ENCODE peak calls at places on chromosomes 3 and 15, in five cellular contexts. U is sigmoid colon, H is NB4, K is HepG2, E is testis. N is an unnamed sample.
A peak's percentile ranks its signal among the peaks of the same experiment; 100 is the strongest.

GRCh38 chr3:57557088-57557537 is 1.0 kb downstream of the PDE12 start:
- DNase-seq in H (peak; percentile 73), U (no peak), K (peak; percentile 46), E (peak; percentile 33), N (no peak)

GRCh38 chr15:85743392-85744045 is 51.2 kb downstream of the KLHL25 start:
- DNase-seq in E (peak; percentile 9), U (peak; percentile 40), K (no peak), H (no peak), N (no peak)

GRCh38 chr3:48403533-48404439 is 26.1 kb downstream of the PLXNB1 start:
- DNase-seq in H (no peak), E (no peak), K (no peak), U (peak; percentile 65), N (peak; percentile 39)

GRCh38 chr3:149442845-149443544 is 31.5 kb upstream of the TM4SF4 start:
- DNase-seq in U (no peak), H (peak; percentile 25), K (no peak), E (no peak), N (no peak)

GRCh38 chr3:99475229-99475628 is 163.2 kb upstream of the COL8A1 start:
- DNase-seq in E (no peak), U (no peak), H (no peak), K (no peak), N (no peak)

GRCh38 chr3:37183976-37184375 is 9.6 kb upstream of the LRRFIP2 start:
- DNase-seq in H (no peak), E (no peak), U (no peak), K (no peak), N (peak; percentile 1)

GRCh38 chr3:12750223-12750622 is 8.8 kb downstream of the TMEM40 start:
- DNase-seq in U (no peak), K (peak; percentile 31), H (no peak), E (no peak), N (no peak)

GRCh38 chr3:17588422-17588821 is 154.0 kb downstream of the TBC1D5 start:
- DNase-seq in U (no peak), K (no peak), E (no peak), H (no peak), N (no peak)

GRCh38 chr3:106242779-106243178 is 374.0 kb upstream of the CBLB start:
- DNase-seq in H (no peak), E (no peak), K (no peak), U (no peak), N (no peak)

GRCh38 chr3:151085227-151085888 is at the start of gene MED12L:
- DNase-seq in E (peak; percentile 73), U (peak; percentile 76), H (peak; percentile 72), K (peak; percentile 30), N (no peak)

GRCh38 chr15:32053717-32054116 is 23.4 kb downstream of the CHRNA7 start:
- DNase-seq in H (no peak), K (no peak), U (no peak), E (no peak), N (no peak)

GRCh38 chr3:58577269-58577821 is at the start of gene FAM107A:
- DNase-seq in H (no peak), U (peak; percentile 79), E (peak; percentile 62), K (no peak), N (no peak)

GRCh38 chr3:42702066-42702951 is at the start of gene HHATL:
- DNase-seq in H (no peak), E (no peak), K (no peak), U (no peak), N (no peak)

GRCh38 chr15:89898628-89899302 is 5.0 kb upstream of the AP3S2 start:
- DNase-seq in U (no peak), E (peak; percentile 28), K (peak; percentile 77), H (peak; percentile 72), N (peak; percentile 43)

GRCh38 chr3:66401578-66402382 is 99.0 kb downstream of the LRIG1 start:
- DNase-seq in K (no peak), E (peak; percentile 15), H (no peak), U (peak; percentile 69), N (no peak)

GRCh38 chr3:105448338-105448982 is 81.8 kb downstream of the ALCAM start:
- DNase-seq in K (no peak), H (no peak), U (no peak), E (no peak), N (no peak)

DNA sequence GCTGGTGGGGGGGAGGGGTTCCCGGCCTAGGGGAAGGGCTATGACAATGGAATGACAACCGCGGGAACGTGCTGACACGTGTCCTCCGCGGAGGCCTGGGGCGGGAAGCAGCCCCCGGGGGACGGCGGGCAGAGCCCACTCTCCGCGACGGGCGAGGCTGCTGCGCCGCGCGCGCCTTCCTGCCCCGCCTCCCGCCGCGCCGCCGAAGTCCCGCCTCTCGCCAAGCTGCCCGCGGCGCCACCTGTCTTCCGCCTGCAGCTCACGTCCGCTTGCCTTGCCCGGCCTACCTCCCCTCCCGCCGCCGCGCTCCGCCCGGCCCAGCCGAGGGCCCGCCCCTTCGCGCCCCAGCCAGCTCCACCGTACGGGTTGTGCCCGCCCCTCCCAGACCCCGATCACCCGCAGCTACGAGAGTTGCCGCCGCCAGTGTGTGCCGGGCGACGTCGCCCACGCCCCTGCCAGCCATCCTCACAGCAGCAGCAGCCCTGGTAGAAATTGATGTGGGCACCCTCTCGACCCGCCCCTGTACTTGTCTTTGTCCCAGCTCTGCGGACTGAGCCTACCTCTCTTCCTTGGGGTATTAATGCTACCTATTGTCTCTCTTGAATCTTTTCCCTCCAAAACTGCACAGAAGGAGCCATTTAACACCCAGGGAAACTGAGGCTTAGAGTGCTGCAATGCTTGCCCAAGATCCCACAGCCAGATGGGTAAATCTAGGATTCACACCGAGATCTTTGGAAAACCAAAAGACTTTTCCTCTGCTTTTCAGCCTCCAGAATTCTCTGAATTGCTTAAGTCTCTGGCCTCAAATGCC is at the start of gene PARP16:
- DNase-seq in H (peak; percentile 95), E (peak; percentile 93), K (peak; percentile 80), U (peak; percentile 96), N (peak; percentile 93)
- TF ChIP-seq POLR2A in H (peak; percentile 78), E (no peak), K (peak; percentile 52), U (peak; percentile 59), N (no peak)

DNA sequence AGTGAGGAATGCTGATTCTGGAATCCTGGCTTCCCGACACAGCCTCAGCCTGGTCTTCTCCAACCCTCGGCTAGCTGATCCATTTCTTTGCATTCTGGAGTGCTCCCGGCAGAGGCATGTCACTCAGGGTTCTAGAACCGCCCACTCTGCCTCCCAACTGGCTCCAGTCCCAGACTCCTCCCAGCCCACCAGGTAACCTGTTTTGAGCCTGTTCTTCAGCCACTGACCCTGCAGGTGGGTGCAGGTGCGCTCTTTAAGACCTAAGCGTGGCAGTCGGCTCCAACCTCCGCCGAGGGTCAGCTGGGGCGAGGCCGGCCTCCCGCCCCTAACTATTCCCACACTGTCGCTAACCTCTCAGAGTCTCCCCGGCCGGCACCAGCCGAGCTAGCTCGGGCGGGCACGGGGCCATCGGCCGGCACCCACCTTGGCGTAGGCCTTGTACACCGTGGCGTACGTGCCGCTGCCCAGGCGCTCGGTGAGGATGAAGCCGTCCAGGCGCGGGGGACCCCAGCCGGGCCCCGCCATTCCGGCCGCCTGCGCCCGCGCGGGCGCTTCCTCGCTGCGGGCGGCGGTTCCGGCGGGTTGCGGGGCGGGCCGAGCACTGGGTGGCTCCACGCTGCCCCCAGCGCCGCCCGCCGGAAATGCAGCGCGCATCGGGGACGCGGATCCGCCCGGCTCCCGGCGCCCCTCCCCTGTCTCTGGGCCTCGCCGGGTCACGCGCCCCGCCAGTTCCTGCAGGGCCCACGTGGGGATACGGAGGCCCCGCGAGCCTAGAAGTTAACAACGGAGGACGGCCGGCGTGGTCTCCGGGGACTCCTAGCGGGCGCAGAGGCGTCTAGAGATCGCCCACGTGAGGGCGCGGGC is at the start of gene ULK3:
- DNase-seq in H (peak; percentile 96), E (peak; percentile 94), K (peak; percentile 70), U (peak; percentile 96), N (peak; percentile 95)
- TF ChIP-seq POLR2A in H (peak; percentile 83), E (no peak), K (peak; percentile 28), U (no peak), N (peak; percentile 54)

DNA sequence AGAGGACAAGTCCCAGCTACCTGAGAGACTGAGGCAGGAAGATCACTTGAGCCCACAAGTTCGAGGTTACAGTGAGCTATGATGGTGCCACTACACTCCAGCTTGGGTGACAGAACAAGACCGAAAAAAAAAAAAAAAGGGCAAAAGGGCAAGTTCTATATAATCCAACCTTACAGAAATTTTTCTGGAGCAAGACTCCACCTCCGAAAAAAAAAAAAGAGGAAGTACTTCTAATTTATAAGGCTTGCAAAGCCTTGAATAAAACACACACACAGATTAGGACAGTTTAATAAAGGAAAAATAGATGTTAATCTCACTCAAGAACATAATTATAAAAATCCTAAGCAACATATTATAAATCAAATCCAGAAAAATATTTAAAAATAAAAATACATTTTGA is 14.4 kb upstream of the XYLB start:
- DNase-seq in K (no peak), E (no peak), U (no peak), H (no peak), N (no peak)
- TF ChIP-seq POLR2A in K (no peak), E (no peak), U (no peak), H (no peak), N (no peak)

DNA sequence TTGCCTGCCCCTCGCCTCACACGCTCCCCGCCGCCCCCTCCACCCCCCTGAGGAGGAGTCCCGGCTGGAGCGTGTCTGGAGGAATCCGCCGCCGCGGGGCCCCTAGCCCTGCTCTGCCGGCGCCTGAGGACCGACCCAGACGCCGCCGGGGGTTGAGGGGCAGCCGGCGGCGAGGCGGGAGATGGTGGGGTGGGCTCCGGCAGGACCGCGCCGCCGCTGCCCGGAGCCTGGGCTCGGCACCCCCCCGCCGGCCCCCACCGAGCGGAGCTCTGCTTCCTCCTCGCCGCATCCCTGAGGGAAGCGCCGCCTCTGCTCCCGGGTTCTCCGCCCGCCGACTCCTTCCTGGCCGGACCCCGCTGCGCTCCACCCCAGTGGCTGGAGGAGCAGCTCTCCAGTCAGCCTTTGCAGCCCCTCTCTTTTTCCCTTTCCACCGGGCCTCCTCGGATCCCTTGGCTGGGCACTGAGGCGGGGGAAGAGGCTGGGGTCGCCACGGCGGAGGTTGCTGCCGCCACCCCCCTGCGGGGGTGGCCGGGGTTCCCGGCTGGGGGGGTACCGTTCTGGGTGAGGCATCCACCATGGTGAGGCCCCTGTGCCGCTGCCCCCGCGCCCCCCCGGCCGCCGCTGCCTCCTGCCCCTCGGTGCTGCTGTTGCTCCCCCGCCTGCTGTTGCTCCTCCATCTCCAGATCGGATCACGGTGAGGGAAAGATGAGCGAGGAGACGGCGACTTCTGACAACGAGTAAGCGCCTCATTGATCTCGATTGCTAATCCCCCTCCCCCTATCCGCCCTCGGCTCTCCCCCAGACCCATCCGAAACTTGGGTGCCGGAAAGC is at the start of gene SPRED1:
- DNase-seq in E (peak; percentile 69), U (peak; percentile 90), K (peak; percentile 14), H (peak; percentile 52), N (no peak)
- TF ChIP-seq POLR2A in E (no peak), U (no peak), K (no peak), H (peak; percentile 19), N (no peak)

GRCh38 chr3:14124615-14125192 is at the start of the genes CHCHD4 and TMEM43:
- DNase-seq in E (peak; percentile 99), K (peak; percentile 99), U (peak; percentile 100), H (peak; percentile 98), N (peak; percentile 94)
- TF ChIP-seq POLR2A in E (no peak), K (peak; percentile 78), U (peak; percentile 62), H (peak; percentile 27), N (no peak)

DNA sequence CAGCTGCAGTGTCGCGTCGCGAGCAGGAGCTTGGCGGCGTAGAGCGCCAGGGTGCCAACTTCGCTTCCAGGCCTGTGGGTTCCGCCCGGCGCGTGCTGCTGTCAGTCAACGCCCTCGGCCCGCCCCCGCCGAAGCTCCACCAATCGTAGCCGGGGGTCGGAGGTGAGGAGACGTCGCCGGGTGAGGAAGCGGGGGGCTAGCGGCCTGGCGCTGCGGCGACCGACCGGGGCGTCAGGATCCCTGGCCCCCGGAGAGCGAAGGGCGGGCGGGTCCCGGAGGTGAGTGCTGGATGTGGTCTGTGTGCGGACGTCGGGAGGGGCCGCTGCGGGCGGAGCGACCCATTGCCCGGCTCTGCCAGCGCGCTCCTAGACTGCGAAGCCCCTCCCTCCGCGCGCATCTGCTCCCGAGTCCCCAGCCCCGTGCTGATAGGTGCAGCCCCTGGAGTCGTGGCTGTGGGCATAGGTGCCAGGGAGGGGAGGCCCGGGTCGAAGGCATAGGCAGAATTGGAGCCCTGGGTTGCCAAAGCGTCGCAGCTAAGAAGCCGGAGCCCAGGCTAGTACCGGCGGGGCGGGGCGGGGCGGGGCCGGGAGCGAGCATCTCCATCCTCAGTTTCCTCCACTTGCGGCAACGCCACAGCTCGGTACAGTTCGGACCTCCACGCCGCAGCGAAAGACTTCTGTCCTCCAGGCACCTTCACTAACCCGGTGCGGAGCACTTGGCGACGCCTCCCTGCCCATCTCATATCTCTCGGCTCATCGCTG is at the start of gene NXPE3:
- DNase-seq in K (peak; percentile 65), E (peak; percentile 96), U (peak; percentile 96), H (peak; percentile 88), N (peak; percentile 47)
- TF ChIP-seq POLR2A in K (no peak), E (no peak), U (no peak), H (peak; percentile 53), N (peak; percentile 49)